ENCODE peak calls at places on chromosome 7, in eight cellular contexts. W, I, X, L, M, F, T and R are unnamed samples.
A peak's percentile ranks its signal among the peaks of the same experiment; 100 is the strongest.

GRCh38 chr7:155258233-155258575 is 39.5 kb upstream of the INSIG1 start:
- DNase-seq in F (no peak), I (no peak), X (no peak), W (no peak), L (no peak), M (no peak), T (no peak), R (peak; percentile 12)

GRCh38 chr7:3243256-3243655 is 57.8 kb upstream of the SDK1 start:
- DNase-seq in L (no peak), F (no peak), X (no peak), T (no peak), W (no peak), M (no peak), I (no peak), R (no peak)

GRCh38 chr7:100119701-100120517 is 475 bp downstream of the CNPY4 start:
- DNase-seq in W (peak; percentile 65), I (peak; percentile 83), L (peak; percentile 59), X (no peak), M (peak; percentile 75), T (peak; percentile 80), F (no peak), R (no peak)

GRCh38 chr7:157276731-157277562 is 59.9 kb upstream of the DNAJB6 start:
- DNase-seq in I (no peak), W (no peak), T (peak; percentile 100), M (peak; percentile 64), X (no peak), L (no peak), F (no peak), R (peak; percentile 29)

GRCh38 chr7:90629306-90629918 is 33.3 kb downstream of the CDK14 start:
- DNase-seq in L (peak; percentile 16), M (peak; percentile 79), W (no peak), X (peak; percentile 31), T (peak; percentile 68), F (no peak), I (peak; percentile 28), R (peak; percentile 75)

GRCh38 chr7:151010307-151011096 is 13.8 kb downstream of the ATG9B start:
- DNase-seq in F (no peak), I (no peak), X (no peak), W (no peak), M (no peak), L (peak; percentile 69), T (no peak), R (no peak)

GRCh38 chr7:11252705-11253272 is 279.1 kb downstream of the PHF14 start:
- DNase-seq in T (no peak), X (no peak), M (peak; percentile 19), W (no peak), I (no peak), L (no peak), F (no peak), R (no peak)

GRCh38 chr7:148983220-148984146 is 44.8 kb downstream of the PDIA4 start:
- DNase-seq in X (peak; percentile 62), W (peak; percentile 80), L (peak; percentile 89), I (peak; percentile 59), M (peak; percentile 92), F (peak; percentile 67), T (peak; percentile 93), R (peak; percentile 87)

GRCh38 chr7:105198223-105198622 is 184.2 kb downstream of the KMT2E start:
- DNase-seq in T (no peak), W (no peak), F (no peak), X (no peak), L (no peak), I (no peak), M (no peak), R (peak; percentile 10)

GRCh38 chr7:511476-512145 is 8.0 kb downstream of the PDGFA start:
- DNase-seq in L (no peak), X (no peak), I (no peak), W (no peak), T (no peak), M (no peak), F (no peak), R (no peak)

GRCh38 chr7:45124351-45124750 is 12.9 kb upstream of the TBRG4 start:
- DNase-seq in L (no peak), X (no peak), F (no peak), W (no peak), T (no peak), M (no peak), I (no peak), R (no peak)

GRCh38 chr7:37732253-37732652 is 48.7 kb downstream of the GPR141 start:
- DNase-seq in M (peak; percentile 96), L (peak; percentile 17), T (peak; percentile 51), F (peak; percentile 21), I (no peak), W (peak; percentile 74), X (peak; percentile 6), R (peak; percentile 25)

DNA sequence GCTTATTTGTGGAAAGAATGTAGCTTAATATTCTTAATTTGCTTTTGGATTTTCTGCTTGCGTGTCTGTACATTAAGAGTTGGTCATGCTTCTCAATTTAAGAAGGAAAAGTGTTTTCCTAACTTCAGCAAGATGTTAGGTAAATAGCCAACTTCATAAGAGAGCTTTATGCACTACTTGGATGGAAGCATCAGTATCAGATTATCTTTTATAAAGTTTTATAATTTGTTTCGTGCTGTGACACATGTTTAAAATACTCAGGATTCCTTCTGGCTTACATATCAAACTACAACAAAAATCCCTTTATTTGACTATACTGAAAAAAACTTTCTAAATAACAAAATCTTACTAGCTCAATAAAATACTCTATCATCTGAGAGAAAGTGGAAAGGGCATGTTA is 34.8 kb upstream of the AGR2 start:
- DNase-seq in W (no peak), T (no peak), I (no peak), X (no peak), L (no peak), M (no peak), F (no peak), R (no peak)
- TF ChIP-seq MAX in W (no peak), T (no peak), I (no peak), X (no peak), L (no peak), M (no peak), F (no peak), R (no peak)

DNA sequence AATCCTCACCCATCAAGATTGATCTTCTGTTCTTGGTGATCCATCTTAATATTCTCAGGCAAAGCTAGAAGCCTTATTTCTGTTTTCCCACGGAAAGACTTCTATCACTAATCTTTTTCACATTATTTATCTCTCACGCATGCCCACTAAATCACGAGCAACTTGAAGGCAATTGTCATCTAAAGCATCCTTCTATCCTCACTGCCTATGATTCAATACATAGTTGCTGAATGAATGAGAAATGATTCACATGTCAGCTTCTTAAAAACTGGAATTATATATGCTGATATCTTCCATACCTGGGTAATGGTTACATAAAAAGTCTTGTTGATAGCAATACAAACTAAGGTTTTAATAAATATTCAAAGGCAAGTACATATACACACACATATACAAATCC is 12.5 kb upstream of the COL1A2 start:
- DNase-seq in M (no peak), W (no peak), X (no peak), L (no peak), I (no peak), F (no peak), T (no peak), R (no peak)
- TF ChIP-seq MAX in M (no peak), W (no peak), X (no peak), L (no peak), I (no peak), F (no peak), T (no peak), R (no peak)

GRCh38 chr7:25876092-25876491 is 275.9 kb upstream of the NFE2L3 start:
- DNase-seq in X (no peak), T (no peak), F (no peak), I (no peak), L (no peak), W (no peak), M (no peak), R (no peak)

GRCh38 chr7:25879799-25880198 is 272.2 kb upstream of the NFE2L3 start:
- DNase-seq in I (no peak), M (no peak), F (no peak), X (no peak), W (no peak), L (no peak), T (no peak), R (no peak)

GRCh38 chr7:25881317-25881716 is 270.7 kb upstream of the NFE2L3 start:
- DNase-seq in M (no peak), I (no peak), L (no peak), X (no peak), W (no peak), F (no peak), T (no peak), R (no peak)

GRCh38 chr7:25882151-25882773 is 269.7 kb upstream of the NFE2L3 start:
- DNase-seq in W (no peak), F (no peak), T (no peak), I (no peak), X (no peak), M (no peak), L (no peak), R (no peak)

GRCh38 chr7:25877802-25878789 is 273.9 kb upstream of the NFE2L3 start:
- DNase-seq in L (no peak), F (no peak), W (no peak), I (no peak), T (no peak), M (peak; percentile 38), X (no peak), R (no peak)
- TF ChIP-seq MAX in L (no peak), F (no peak), W (no peak), I (no peak), T (no peak), M (no peak), X (no peak), R (no peak)

GRCh38 chr7:139108256-139109187 is 998 bp downstream of the ZC3HAV1 start:
- DNase-seq in W (peak; percentile 60), T (no peak), X (no peak), F (no peak), M (peak; percentile 65), I (peak; percentile 39), L (peak; percentile 80), R (peak; percentile 40)
- TF ChIP-seq MAX in W (no peak), T (no peak), X (no peak), F (peak; percentile 61), M (no peak), I (peak; percentile 43), L (no peak), R (no peak)

GRCh38 chr7:128108641-128109423 is 77.6 kb upstream of the LRRC4 start:
- DNase-seq in W (no peak), M (peak; percentile 94), I (no peak), T (no peak), L (no peak), X (no peak), F (no peak), R (no peak)
- TF ChIP-seq MAX in W (no peak), M (peak; percentile 48), I (no peak), T (no peak), L (no peak), X (no peak), F (no peak), R (no peak)